ENCODE peak calls at places on chromosomes 12 and 14, in four cellular contexts. One of them, this sample, is unnamed.

GRCh38 chr12:127680516-127680915 is 586.5 kb upstream of the TMEM132C start:
- DNase-seq in A549: no peak
- DNase-seq in SK-N-SH: no peak
- DNase-seq in HepG2: no peak
- DNase-seq in this sample: no peak

GRCh38 chr12:59055204-59055839 is 135.0 kb upstream of the LRIG3 start:
- DNase-seq in HepG2: no peak
- DNase-seq in SK-N-SH: no peak
- DNase-seq in A549: peak; percentile 63
- DNase-seq in this sample: no peak

GRCh38 chr12:89073659-89074058 is 278.6 kb downstream of the DUSP6 start:
- DNase-seq in A549: no peak
- DNase-seq in SK-N-SH: no peak
- DNase-seq in HepG2: no peak
- DNase-seq in this sample: no peak

GRCh38 chr12:53502983-53503728 is 2.1 kb downstream of the TARBP2 start:
- DNase-seq in SK-N-SH: no peak
- DNase-seq in HepG2: no peak
- DNase-seq in A549: no peak
- DNase-seq in this sample: no peak

GRCh38 chr12:116813271-116814041 is 67.8 kb downstream of the HRK start:
- DNase-seq in HepG2: no peak
- DNase-seq in SK-N-SH: no peak
- DNase-seq in A549: no peak
- DNase-seq in this sample: no peak

GRCh38 chr14:59229653-59230406 is 41.4 kb downstream of the DAAM1 start:
- DNase-seq in HepG2: no peak
- DNase-seq in A549: no peak
- DNase-seq in SK-N-SH: no peak
- DNase-seq in this sample: no peak

GRCh38 chr12:57712671-57713070 is 18.7 kb downstream of the OS9 start:
- DNase-seq in A549: no peak
- DNase-seq in SK-N-SH: no peak
- DNase-seq in HepG2: no peak
- DNase-seq in this sample: no peak

GRCh38 chr12:71581206-71581605 is 82.4 kb downstream of the ZFC3H1 start:
- DNase-seq in HepG2: no peak
- DNase-seq in A549: no peak
- DNase-seq in SK-N-SH: no peak
- DNase-seq in this sample: no peak

GRCh38 chr12:25653487-25654175 is 100.5 kb upstream of the LMNTD1 start:
- DNase-seq in HepG2: no peak
- DNase-seq in A549: no peak
- DNase-seq in SK-N-SH: peak; percentile 82
- DNase-seq in this sample: no peak

GRCh38 chr14:89443002-89443660 is 26.1 kb upstream of the FOXN3 start:
- DNase-seq in HepG2: no peak
- DNase-seq in A549: no peak
- DNase-seq in SK-N-SH: no peak
- DNase-seq in this sample: no peak
- TF ChIP-seq RAD21 in HepG2: no peak
- TF ChIP-seq RAD21 in A549: no peak
- TF ChIP-seq RAD21 in SK-N-SH: no peak
- TF ChIP-seq RAD21 in this sample: no peak

DNA sequence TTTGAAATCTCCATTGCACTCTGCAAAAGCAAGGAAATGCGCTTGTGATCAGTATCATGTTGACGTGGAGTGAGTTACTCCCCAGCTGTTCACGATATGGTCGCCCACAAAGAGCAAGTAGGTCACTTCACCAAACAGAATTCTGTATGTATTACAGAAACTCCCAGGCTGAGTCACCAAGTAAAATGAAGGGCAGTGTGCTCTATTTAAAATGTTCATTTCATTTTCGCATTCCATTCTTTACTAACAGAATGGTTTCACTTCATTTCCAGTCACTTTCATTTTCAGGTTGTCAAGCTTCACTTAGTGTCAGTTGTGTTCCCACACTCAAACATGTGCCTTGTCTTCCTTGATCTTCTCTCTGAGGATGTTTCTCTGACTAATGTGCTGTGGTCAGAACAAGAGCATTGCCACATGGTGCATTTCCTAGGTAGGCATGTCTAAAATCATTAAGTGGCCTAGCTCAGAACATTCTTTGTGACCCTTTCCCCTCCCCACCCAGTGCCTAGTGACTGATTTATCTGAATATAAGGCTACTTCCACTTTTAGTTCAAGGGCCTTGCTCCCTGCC is 391.2 kb downstream of the RAD51B start:
- DNase-seq in SK-N-SH: no peak
- DNase-seq in A549: no peak
- DNase-seq in HepG2: peak; percentile 39
- DNase-seq in this sample: peak; percentile 100
- TF ChIP-seq PBX3 in SK-N-SH: peak; percentile 93
- TF ChIP-seq PBX3 in A549: no peak
- TF ChIP-seq PBX3 in HepG2: no peak
- TF ChIP-seq PBX3 in this sample: no peak

GRCh38 chr14:95943699-95944098 is 67.1 kb downstream of the TUNAR start:
- DNase-seq in SK-N-SH: peak; percentile 44
- DNase-seq in HepG2: no peak
- DNase-seq in A549: no peak
- DNase-seq in this sample: no peak
- TF ChIP-seq RAD21 in SK-N-SH: no peak
- TF ChIP-seq RAD21 in HepG2: no peak
- TF ChIP-seq RAD21 in A549: no peak
- TF ChIP-seq RAD21 in this sample: no peak

GRCh38 chr14:76420827-76421226 is 44.9 kb downstream of the ESRRB start:
- DNase-seq in SK-N-SH: no peak
- DNase-seq in HepG2: no peak
- DNase-seq in A549: no peak
- DNase-seq in this sample: no peak
- TF ChIP-seq PBX3 in SK-N-SH: no peak
- TF ChIP-seq PBX3 in HepG2: no peak
- TF ChIP-seq PBX3 in A549: no peak
- TF ChIP-seq PBX3 in this sample: no peak

GRCh38 chr12:94875525-94875924 is 128.0 kb downstream of the NDUFA12 start:
- DNase-seq in A549: peak; percentile 49
- DNase-seq in SK-N-SH: peak; percentile 44
- DNase-seq in HepG2: peak; percentile 21
- DNase-seq in this sample: peak; percentile 86
- TF ChIP-seq RAD21 in A549: peak; percentile 72
- TF ChIP-seq RAD21 in SK-N-SH: peak; percentile 69
- TF ChIP-seq RAD21 in HepG2: no peak
- TF ChIP-seq RAD21 in this sample: peak; percentile 98

This sample was measured in GM12878.